ENCODE peak calls at places on chromosomes 5 and 9, in nine cellular contexts. One of them, this sample, is unnamed. For H3K9me3, the result is how much of the 10 kb centered on the place peaks cover.

GRCh38 chr5:107873877-107874276 is 203.1 kb upstream of the EFNA5 start:
- DNase-seq in left lung: no peak
- DNase-seq in H9: no peak
- DNase-seq in A549: no peak
- DNase-seq in A673: no peak
- DNase-seq in CD8-positive, alpha-beta T cell: no peak
- DNase-seq in mucosa of descending colon: no peak
- DNase-seq in effector memory CD4-positive, alpha-beta T cell: no peak
- DNase-seq in cardiac muscle cell: no peak
- DNase-seq in this sample: no peak

GRCh38 chr5:134413046-134413445 is 1.4 kb upstream of the CDKN2AIPNL start:
- DNase-seq in left lung: no peak
- DNase-seq in H9: no peak
- DNase-seq in A549: no peak
- DNase-seq in A673: no peak
- DNase-seq in CD8-positive, alpha-beta T cell: no peak
- DNase-seq in mucosa of descending colon: no peak
- DNase-seq in effector memory CD4-positive, alpha-beta T cell: no peak
- DNase-seq in cardiac muscle cell: no peak
- DNase-seq in this sample: no peak

GRCh38 chr5:160064441-160064840 is 54.8 kb downstream of the PWWP2A start:
- DNase-seq in left lung: no peak
- DNase-seq in H9: no peak
- DNase-seq in A549: no peak
- DNase-seq in A673: no peak
- DNase-seq in CD8-positive, alpha-beta T cell: no peak
- DNase-seq in mucosa of descending colon: peak
- DNase-seq in effector memory CD4-positive, alpha-beta T cell: no peak
- DNase-seq in cardiac muscle cell: no peak
- DNase-seq in this sample: no peak

GRCh38 chr5:125149503-125149902 is 403.1 kb upstream of the ZNF608 start:
- DNase-seq in left lung: no peak
- DNase-seq in H9: no peak
- DNase-seq in A549: no peak
- DNase-seq in A673: no peak
- DNase-seq in CD8-positive, alpha-beta T cell: no peak
- DNase-seq in mucosa of descending colon: no peak
- DNase-seq in effector memory CD4-positive, alpha-beta T cell: no peak
- DNase-seq in cardiac muscle cell: no peak
- DNase-seq in this sample: no peak

GRCh38 chr5:179806250-179807045 is at the start of gene MGAT4B:
- DNase-seq in left lung: peak
- DNase-seq in H9: peak
- DNase-seq in A549: no peak
- DNase-seq in A673: peak
- DNase-seq in CD8-positive, alpha-beta T cell: peak
- DNase-seq in mucosa of descending colon: peak
- DNase-seq in effector memory CD4-positive, alpha-beta T cell: peak
- DNase-seq in cardiac muscle cell: peak
- DNase-seq in this sample: peak

GRCh38 chr9:85900504-85901201 is 40.3 kb upstream of the NAA35 start:
- DNase-seq in left lung: no peak
- DNase-seq in H9: peak
- DNase-seq in A549: peak
- DNase-seq in A673: peak
- DNase-seq in CD8-positive, alpha-beta T cell: peak
- DNase-seq in mucosa of descending colon: peak
- DNase-seq in effector memory CD4-positive, alpha-beta T cell: no peak
- DNase-seq in cardiac muscle cell: peak
- DNase-seq in this sample: no peak

GRCh38 chr9:22119537-22120167 is 110.5 kb upstream of the CDKN2B start:
- DNase-seq in left lung: no peak
- DNase-seq in H9: no peak
- DNase-seq in A549: no peak
- DNase-seq in A673: no peak
- DNase-seq in CD8-positive, alpha-beta T cell: no peak
- DNase-seq in mucosa of descending colon: peak
- DNase-seq in effector memory CD4-positive, alpha-beta T cell: no peak
- DNase-seq in cardiac muscle cell: peak
- DNase-seq in this sample: no peak

GRCh38 chr5:40437452-40437861 is 242.3 kb upstream of the PTGER4 start:
- DNase-seq in left lung: no peak
- DNase-seq in H9: no peak
- DNase-seq in A549: no peak
- DNase-seq in A673: no peak
- DNase-seq in CD8-positive, alpha-beta T cell: peak
- DNase-seq in mucosa of descending colon: no peak
- DNase-seq in effector memory CD4-positive, alpha-beta T cell: no peak
- DNase-seq in cardiac muscle cell: no peak
- DNase-seq in this sample: no peak

GRCh38 chr5:75639912-75640311 is 28.7 kb downstream of the ANKDD1B start:
- DNase-seq in left lung: no peak
- DNase-seq in H9: no peak
- DNase-seq in A549: no peak
- DNase-seq in A673: no peak
- DNase-seq in CD8-positive, alpha-beta T cell: no peak
- DNase-seq in mucosa of descending colon: no peak
- DNase-seq in effector memory CD4-positive, alpha-beta T cell: no peak
- DNase-seq in cardiac muscle cell: no peak
- DNase-seq in this sample: no peak

GRCh38 chr5:94471496-94471895 is 146.9 kb downstream of the KIAA0825 start:
- DNase-seq in left lung: no peak
- DNase-seq in H9: no peak
- DNase-seq in A549: no peak
- DNase-seq in A673: peak
- DNase-seq in CD8-positive, alpha-beta T cell: no peak
- DNase-seq in mucosa of descending colon: no peak
- DNase-seq in effector memory CD4-positive, alpha-beta T cell: no peak
- DNase-seq in cardiac muscle cell: no peak
- DNase-seq in this sample: no peak

GRCh38 chr9:107280543-107280942 is 2.5 kb upstream of the RAD23B start:
- DNase-seq in left lung: no peak
- DNase-seq in H9: no peak
- DNase-seq in A549: no peak
- DNase-seq in A673: no peak
- DNase-seq in CD8-positive, alpha-beta T cell: no peak
- DNase-seq in mucosa of descending colon: no peak
- DNase-seq in effector memory CD4-positive, alpha-beta T cell: no peak
- DNase-seq in cardiac muscle cell: no peak
- DNase-seq in this sample: no peak

GRCh38 chr5:151880304-151880703 is 44.3 kb downstream of the GLRA1 start:
- DNase-seq in left lung: no peak
- DNase-seq in H9: no peak
- DNase-seq in A549: no peak
- DNase-seq in A673: no peak
- DNase-seq in CD8-positive, alpha-beta T cell: no peak
- DNase-seq in mucosa of descending colon: no peak
- DNase-seq in effector memory CD4-positive, alpha-beta T cell: no peak
- DNase-seq in cardiac muscle cell: no peak
- DNase-seq in this sample: no peak

GRCh38 chr9:93958875-93959682 is 3.9 kb upstream of the BARX1 start:
- DNase-seq in left lung: peak
- DNase-seq in H9: peak
- DNase-seq in A549: no peak
- DNase-seq in A673: peak
- DNase-seq in CD8-positive, alpha-beta T cell: no peak
- DNase-seq in mucosa of descending colon: no peak
- DNase-seq in effector memory CD4-positive, alpha-beta T cell: no peak
- DNase-seq in cardiac muscle cell: no peak
- DNase-seq in this sample: no peak

GRCh38 chr5:96151891-96152290 is 190.2 kb upstream of the ELL2 start:
- DNase-seq in left lung: no peak
- DNase-seq in H9: no peak
- DNase-seq in A549: no peak
- DNase-seq in A673: no peak
- DNase-seq in CD8-positive, alpha-beta T cell: no peak
- DNase-seq in mucosa of descending colon: no peak
- DNase-seq in effector memory CD4-positive, alpha-beta T cell: no peak
- DNase-seq in cardiac muscle cell: no peak
- DNase-seq in this sample: no peak

GRCh38 chr9:69945671-69946141 is 97.9 kb upstream of the MAMDC2 start:
- DNase-seq in left lung: no peak
- DNase-seq in H9: no peak
- DNase-seq in A549: no peak
- DNase-seq in A673: peak
- DNase-seq in CD8-positive, alpha-beta T cell: no peak
- DNase-seq in mucosa of descending colon: peak
- DNase-seq in effector memory CD4-positive, alpha-beta T cell: no peak
- DNase-seq in cardiac muscle cell: no peak
- DNase-seq in this sample: no peak

GRCh38 chr9:128370752-128371621 is at the start of gene URM1:
- DNase-seq in left lung: peak
- DNase-seq in H9: peak
- DNase-seq in A549: peak
- DNase-seq in A673: peak
- DNase-seq in CD8-positive, alpha-beta T cell: peak
- DNase-seq in mucosa of descending colon: peak
- DNase-seq in effector memory CD4-positive, alpha-beta T cell: peak
- DNase-seq in cardiac muscle cell: peak
- DNase-seq in this sample: peak

GRCh38 chr9:129278391-129279237 is 100.6 kb upstream of the IER5L start:
- DNase-seq in left lung: no peak
- DNase-seq in H9: peak
- DNase-seq in A549: peak
- DNase-seq in A673: no peak
- DNase-seq in CD8-positive, alpha-beta T cell: no peak
- DNase-seq in mucosa of descending colon: peak
- DNase-seq in effector memory CD4-positive, alpha-beta T cell: no peak
- DNase-seq in cardiac muscle cell: no peak
- DNase-seq in this sample: no peak

GRCh38 chr5:103075442-103075841 is 44.5 kb downstream of the GIN1 start:
- DNase-seq in left lung: no peak
- DNase-seq in H9: no peak
- DNase-seq in A549: no peak
- DNase-seq in A673: no peak
- DNase-seq in CD8-positive, alpha-beta T cell: no peak
- DNase-seq in mucosa of descending colon: no peak
- DNase-seq in effector memory CD4-positive, alpha-beta T cell: no peak
- DNase-seq in cardiac muscle cell: no peak
- DNase-seq in this sample: no peak
- H3K9me3 ChIP-seq in left lung: half or more
- H3K9me3 ChIP-seq in H9: under half
- H3K9me3 ChIP-seq in A549: under half
- H3K9me3 ChIP-seq in A673: under half
- H3K9me3 ChIP-seq in CD8-positive, alpha-beta T cell: under half
- H3K9me3 ChIP-seq in mucosa of descending colon: half or more
- H3K9me3 ChIP-seq in effector memory CD4-positive, alpha-beta T cell: under half
- H3K9me3 ChIP-seq in cardiac muscle cell: under half
- H3K9me3 ChIP-seq in this sample: under half

DNA sequence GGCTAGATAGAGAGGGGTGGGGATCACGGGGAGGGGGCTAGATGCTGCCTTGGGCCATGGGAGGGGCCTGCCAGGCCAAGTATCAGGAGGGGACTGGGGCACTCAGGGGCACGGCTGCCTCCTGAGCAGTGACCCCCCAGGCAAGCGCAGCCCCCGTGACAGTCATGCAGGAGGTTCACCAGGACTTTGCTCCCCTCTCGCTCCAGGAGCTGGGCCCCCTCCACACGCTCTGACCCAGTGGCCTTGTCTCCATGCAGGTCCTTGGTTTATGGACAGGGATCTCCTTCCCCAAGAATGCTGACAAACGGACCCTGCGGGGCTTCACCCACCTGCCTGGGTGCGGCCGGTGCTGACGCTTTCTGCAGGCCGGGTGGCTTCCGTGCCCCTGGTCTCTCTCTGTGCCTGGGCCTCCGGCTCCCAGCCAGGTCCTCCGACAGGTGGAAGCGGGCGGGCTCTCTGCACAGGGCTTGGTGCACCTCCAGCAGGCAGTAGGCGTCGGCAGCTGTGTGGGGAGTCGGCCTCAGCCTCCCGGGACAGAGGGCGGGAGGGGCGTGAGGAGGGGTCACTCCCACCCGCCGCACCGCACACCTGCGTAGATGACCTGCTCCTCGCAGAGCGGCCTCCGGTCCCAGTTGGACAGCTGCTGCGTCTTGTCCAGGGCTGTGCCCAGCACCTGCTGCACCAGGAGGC is 46.9 kb upstream of the NRARP start:
- DNase-seq in left lung: no peak
- DNase-seq in H9: no peak
- DNase-seq in A549: no peak
- DNase-seq in A673: no peak
- DNase-seq in CD8-positive, alpha-beta T cell: no peak
- DNase-seq in mucosa of descending colon: no peak
- DNase-seq in effector memory CD4-positive, alpha-beta T cell: no peak
- DNase-seq in cardiac muscle cell: no peak
- DNase-seq in this sample: no peak
- H3K9me3 ChIP-seq in left lung: under half
- H3K9me3 ChIP-seq in H9: under half
- H3K9me3 ChIP-seq in A549: under half
- H3K9me3 ChIP-seq in A673: under half
- H3K9me3 ChIP-seq in CD8-positive, alpha-beta T cell: under half
- H3K9me3 ChIP-seq in mucosa of descending colon: under half
- H3K9me3 ChIP-seq in effector memory CD4-positive, alpha-beta T cell: under half
- H3K9me3 ChIP-seq in cardiac muscle cell: under half
- H3K9me3 ChIP-seq in this sample: under half

GRCh38 chr5:175713930-175714329 is 56.1 kb downstream of the HRH2 start:
- DNase-seq in left lung: peak
- DNase-seq in H9: no peak
- DNase-seq in A549: no peak
- DNase-seq in A673: no peak
- DNase-seq in CD8-positive, alpha-beta T cell: no peak
- DNase-seq in mucosa of descending colon: no peak
- DNase-seq in effector memory CD4-positive, alpha-beta T cell: no peak
- DNase-seq in cardiac muscle cell: no peak
- DNase-seq in this sample: no peak
- H3K9me3 ChIP-seq in left lung: under half
- H3K9me3 ChIP-seq in H9: under half
- H3K9me3 ChIP-seq in A549: under half
- H3K9me3 ChIP-seq in A673: under half
- H3K9me3 ChIP-seq in CD8-positive, alpha-beta T cell: under half
- H3K9me3 ChIP-seq in mucosa of descending colon: under half
- H3K9me3 ChIP-seq in effector memory CD4-positive, alpha-beta T cell: under half
- H3K9me3 ChIP-seq in cardiac muscle cell: under half
- H3K9me3 ChIP-seq in this sample: under half

GRCh38 chr5:178536541-178537466 is 53.4 kb downstream of the COL23A1 start:
- DNase-seq in left lung: peak
- DNase-seq in H9: no peak
- DNase-seq in A549: no peak
- DNase-seq in A673: no peak
- DNase-seq in CD8-positive, alpha-beta T cell: no peak
- DNase-seq in mucosa of descending colon: no peak
- DNase-seq in effector memory CD4-positive, alpha-beta T cell: no peak
- DNase-seq in cardiac muscle cell: no peak
- DNase-seq in this sample: no peak

GRCh38 chr5:178538624-178539344 is 51.4 kb downstream of the COL23A1 start:
- DNase-seq in left lung: no peak
- DNase-seq in H9: no peak
- DNase-seq in A549: no peak
- DNase-seq in A673: no peak
- DNase-seq in CD8-positive, alpha-beta T cell: no peak
- DNase-seq in mucosa of descending colon: no peak
- DNase-seq in effector memory CD4-positive, alpha-beta T cell: no peak
- DNase-seq in cardiac muscle cell: no peak
- DNase-seq in this sample: no peak

GRCh38 chr5:178540526-178540925 is 49.7 kb downstream of the COL23A1 start:
- DNase-seq in left lung: no peak
- DNase-seq in H9: no peak
- DNase-seq in A549: no peak
- DNase-seq in A673: peak
- DNase-seq in CD8-positive, alpha-beta T cell: no peak
- DNase-seq in mucosa of descending colon: no peak
- DNase-seq in effector memory CD4-positive, alpha-beta T cell: no peak
- DNase-seq in cardiac muscle cell: no peak
- DNase-seq in this sample: no peak

GRCh38 chr5:178535299-178536175 is 54.7 kb downstream of the COL23A1 start:
- DNase-seq in left lung: no peak
- DNase-seq in H9: no peak
- DNase-seq in A549: no peak
- DNase-seq in A673: no peak
- DNase-seq in CD8-positive, alpha-beta T cell: no peak
- DNase-seq in mucosa of descending colon: no peak
- DNase-seq in effector memory CD4-positive, alpha-beta T cell: no peak
- DNase-seq in cardiac muscle cell: no peak
- DNase-seq in this sample: no peak

GRCh38 chr5:178537467-178538381 is 52.5 kb downstream of the COL23A1 start:
- DNase-seq in left lung: peak
- DNase-seq in H9: no peak
- DNase-seq in A549: no peak
- DNase-seq in A673: no peak
- DNase-seq in CD8-positive, alpha-beta T cell: no peak
- DNase-seq in mucosa of descending colon: no peak
- DNase-seq in effector memory CD4-positive, alpha-beta T cell: no peak
- DNase-seq in cardiac muscle cell: peak
- DNase-seq in this sample: no peak
- H3K9me3 ChIP-seq in left lung: under half
- H3K9me3 ChIP-seq in H9: under half
- H3K9me3 ChIP-seq in A549: under half
- H3K9me3 ChIP-seq in A673: under half
- H3K9me3 ChIP-seq in CD8-positive, alpha-beta T cell: under half
- H3K9me3 ChIP-seq in mucosa of descending colon: under half
- H3K9me3 ChIP-seq in effector memory CD4-positive, alpha-beta T cell: under half
- H3K9me3 ChIP-seq in cardiac muscle cell: under half
- H3K9me3 ChIP-seq in this sample: under half

This sample was measured in T-helper 17 cell.